ENCODE peak calls at places on chromosomes 4 and X, in seven cellular contexts. One of them, this sample, is unnamed.

GRCh38 chr4:83043801-83044407 is 8.9 kb downstream of the COPS4 start:
- DNase-seq in fibroblast of lung: peak; percentile 65
- DNase-seq in GM23248: peak; percentile 89
- DNase-seq in A549: no peak
- DNase-seq in PC-3: peak; percentile 42
- DNase-seq in neural progenitor cell: no peak
- DNase-seq in OCI-LY7: no peak
- DNase-seq in this sample: no peak

GRCh38 chrX:70054391-70054790 is 4.7 kb upstream of the AWAT2 start:
- DNase-seq in PC-3: no peak
- DNase-seq in fibroblast of lung: no peak
- DNase-seq in OCI-LY7: no peak
- DNase-seq in A549: no peak
- DNase-seq in neural progenitor cell: no peak
- DNase-seq in GM23248: no peak
- DNase-seq in this sample: no peak

GRCh38 chrX:112642349-112642748 is 37.4 kb downstream of the LHFPL1 start:
- DNase-seq in fibroblast of lung: peak; percentile 57
- DNase-seq in GM23248: peak; percentile 63
- DNase-seq in neural progenitor cell: peak; percentile 79
- DNase-seq in A549: peak; percentile 12
- DNase-seq in PC-3: peak; percentile 51
- DNase-seq in OCI-LY7: peak; percentile 44
- DNase-seq in this sample: peak; percentile 74

GRCh38 chrX:151396827-151397740 is at the start of gene VMA21:
- DNase-seq in PC-3: peak; percentile 81
- DNase-seq in fibroblast of lung: peak; percentile 87
- DNase-seq in GM23248: peak; percentile 91
- DNase-seq in neural progenitor cell: peak; percentile 88
- DNase-seq in OCI-LY7: peak; percentile 83
- DNase-seq in A549: peak; percentile 61
- DNase-seq in this sample: peak; percentile 76

GRCh38 chr4:151953286-151953685 is 192.5 kb upstream of the GATB start:
- DNase-seq in A549: no peak
- DNase-seq in OCI-LY7: no peak
- DNase-seq in GM23248: peak; percentile 58
- DNase-seq in fibroblast of lung: no peak
- DNase-seq in PC-3: peak; percentile 9
- DNase-seq in neural progenitor cell: no peak
- DNase-seq in this sample: no peak

GRCh38 chr4:56544573-56545131 is 39.1 kb downstream of the ARL9 start:
- DNase-seq in A549: peak; percentile 46
- DNase-seq in fibroblast of lung: peak; percentile 75
- DNase-seq in neural progenitor cell: peak; percentile 91
- DNase-seq in GM23248: peak; percentile 77
- DNase-seq in PC-3: peak; percentile 95
- DNase-seq in OCI-LY7: peak; percentile 68
- DNase-seq in this sample: peak; percentile 89

GRCh38 chr4:181601118-181601517 is 642.1 kb upstream of the TENM3 start:
- DNase-seq in neural progenitor cell: no peak
- DNase-seq in OCI-LY7: no peak
- DNase-seq in PC-3: no peak
- DNase-seq in GM23248: peak; percentile 4
- DNase-seq in A549: no peak
- DNase-seq in fibroblast of lung: no peak
- DNase-seq in this sample: no peak

GRCh38 chr4:8315343-8316250 is 46.0 kb downstream of the HTRA3 start:
- DNase-seq in fibroblast of lung: peak; percentile 86
- DNase-seq in A549: peak; percentile 60
- DNase-seq in OCI-LY7: peak; percentile 66
- DNase-seq in GM23248: peak; percentile 91
- DNase-seq in PC-3: peak; percentile 80
- DNase-seq in neural progenitor cell: peak; percentile 76
- DNase-seq in this sample: peak; percentile 69

GRCh38 chrX:107775734-107776511 is at the start of gene TSC22D3:
- DNase-seq in GM23248: peak; percentile 82
- DNase-seq in OCI-LY7: peak; percentile 38
- DNase-seq in PC-3: peak; percentile 70
- DNase-seq in neural progenitor cell: peak; percentile 87
- DNase-seq in fibroblast of lung: peak; percentile 79
- DNase-seq in A549: peak; percentile 68
- DNase-seq in this sample: peak; percentile 81

GRCh38 chr4:128159967-128160366 is 98.9 kb downstream of the LARP1B start:
- DNase-seq in fibroblast of lung: peak; percentile 97
- DNase-seq in OCI-LY7: no peak
- DNase-seq in GM23248: peak; percentile 14
- DNase-seq in A549: no peak
- DNase-seq in PC-3: peak; percentile 73
- DNase-seq in neural progenitor cell: no peak
- DNase-seq in this sample: no peak

GRCh38 chrX:11557120-11557519 is 108.6 kb downstream of the ARHGAP6 start:
- DNase-seq in fibroblast of lung: peak; percentile 63
- DNase-seq in neural progenitor cell: no peak
- DNase-seq in PC-3: peak; percentile 88
- DNase-seq in A549: peak; percentile 3
- DNase-seq in GM23248: peak; percentile 77
- DNase-seq in OCI-LY7: no peak
- DNase-seq in this sample: no peak

GRCh38 chr4:127849505-127850234 is 31.0 kb upstream of the PLK4 start:
- DNase-seq in neural progenitor cell: no peak
- DNase-seq in fibroblast of lung: peak; percentile 12
- DNase-seq in A549: no peak
- DNase-seq in OCI-LY7: no peak
- DNase-seq in GM23248: peak; percentile 23
- DNase-seq in PC-3: no peak
- DNase-seq in this sample: no peak

GRCh38 chr4:108143515-108143914 is 25.2 kb downstream of the LEF1 start:
- DNase-seq in fibroblast of lung: no peak
- DNase-seq in OCI-LY7: no peak
- DNase-seq in neural progenitor cell: no peak
- DNase-seq in PC-3: no peak
- DNase-seq in A549: no peak
- DNase-seq in GM23248: no peak
- DNase-seq in this sample: no peak

GRCh38 chrX:39725928-39726619 is 371.7 kb downstream of the BCOR start:
- DNase-seq in A549: no peak
- DNase-seq in fibroblast of lung: peak; percentile 71
- DNase-seq in OCI-LY7: no peak
- DNase-seq in GM23248: peak; percentile 85
- DNase-seq in neural progenitor cell: no peak
- DNase-seq in PC-3: peak; percentile 35
- DNase-seq in this sample: no peak

GRCh38 chr4:107318078-107318477 is 282.0 kb upstream of the DKK2 start:
- DNase-seq in OCI-LY7: no peak
- DNase-seq in neural progenitor cell: no peak
- DNase-seq in fibroblast of lung: no peak
- DNase-seq in GM23248: peak; percentile 44
- DNase-seq in A549: no peak
- DNase-seq in PC-3: no peak
- DNase-seq in this sample: no peak

GRCh38 chr4:22434895-22435294 is 81.0 kb downstream of the ADGRA3 start:
- DNase-seq in fibroblast of lung: peak; percentile 68
- DNase-seq in PC-3: peak; percentile 48
- DNase-seq in GM23248: peak; percentile 55
- DNase-seq in OCI-LY7: peak; percentile 11
- DNase-seq in A549: no peak
- DNase-seq in neural progenitor cell: peak; percentile 75
- DNase-seq in this sample: peak; percentile 65

GRCh38 chr4:69881173-69881773 is 21.3 kb upstream of the SULT1E1 start:
- DNase-seq in A549: peak; percentile 7
- DNase-seq in OCI-LY7: peak; percentile 33
- DNase-seq in neural progenitor cell: peak; percentile 63
- DNase-seq in fibroblast of lung: peak; percentile 77
- DNase-seq in PC-3: peak; percentile 66
- DNase-seq in GM23248: peak; percentile 77
- DNase-seq in this sample: peak; percentile 26

GRCh38 chr4:165715989-165716388 is 157.0 kb upstream of the TLL1 start:
- DNase-seq in PC-3: no peak
- DNase-seq in fibroblast of lung: no peak
- DNase-seq in A549: no peak
- DNase-seq in neural progenitor cell: no peak
- DNase-seq in GM23248: no peak
- DNase-seq in OCI-LY7: no peak
- DNase-seq in this sample: no peak

GRCh38 chr4:79078339-79078738 is 139.1 kb upstream of the PAQR3 start:
- DNase-seq in neural progenitor cell: no peak
- DNase-seq in PC-3: no peak
- DNase-seq in GM23248: no peak
- DNase-seq in A549: no peak
- DNase-seq in fibroblast of lung: no peak
- DNase-seq in OCI-LY7: no peak
- DNase-seq in this sample: no peak

GRCh38 chr4:174107749-174108354 is 175.6 kb downstream of the FBXO8 start:
- DNase-seq in A549: no peak
- DNase-seq in PC-3: no peak
- DNase-seq in OCI-LY7: no peak
- DNase-seq in neural progenitor cell: no peak
- DNase-seq in fibroblast of lung: no peak
- DNase-seq in GM23248: no peak
- DNase-seq in this sample: peak; percentile 38

GRCh38 chr4:87260477-87260876 is 40.1 kb upstream of the KLHL8 start:
- DNase-seq in neural progenitor cell: no peak
- DNase-seq in OCI-LY7: no peak
- DNase-seq in A549: no peak
- DNase-seq in PC-3: peak; percentile 6
- DNase-seq in GM23248: peak; percentile 3
- DNase-seq in fibroblast of lung: no peak
- DNase-seq in this sample: no peak

GRCh38 chrX:142186103-142186502 is 19.0 kb downstream of the MAGEC2 start:
- DNase-seq in OCI-LY7: no peak
- DNase-seq in fibroblast of lung: no peak
- DNase-seq in PC-3: peak; percentile 71
- DNase-seq in GM23248: no peak
- DNase-seq in A549: no peak
- DNase-seq in neural progenitor cell: no peak
- DNase-seq in this sample: no peak

GRCh38 chr4:144174401-144175067 is 34.0 kb upstream of the GYPA start:
- DNase-seq in OCI-LY7: peak; percentile 54
- DNase-seq in neural progenitor cell: peak; percentile 67
- DNase-seq in PC-3: peak; percentile 81
- DNase-seq in fibroblast of lung: peak; percentile 76
- DNase-seq in GM23248: peak; percentile 77
- DNase-seq in A549: peak; percentile 1
- DNase-seq in this sample: no peak

DNA sequence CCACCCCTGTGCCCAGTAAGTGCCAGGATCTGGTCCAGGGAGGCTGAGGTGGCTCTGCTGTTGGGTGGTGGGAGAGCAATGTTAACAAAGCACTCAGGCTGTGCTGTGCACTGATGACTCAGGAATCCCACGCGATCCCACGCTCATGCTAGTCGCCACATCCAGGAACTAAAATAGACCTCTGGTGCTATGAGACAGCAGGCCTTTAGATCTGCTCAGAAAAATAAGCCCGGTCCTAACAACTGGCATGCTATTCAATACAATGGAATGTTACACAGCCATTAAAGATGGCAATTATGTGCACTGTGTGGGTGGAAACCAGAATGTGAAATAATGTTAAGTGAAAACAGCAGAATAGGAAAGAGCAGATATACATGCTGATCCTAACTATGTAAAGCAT is 26.0 kb downstream of the ARL13A start:
- DNase-seq in fibroblast of lung: peak; percentile 56
- DNase-seq in neural progenitor cell: no peak
- DNase-seq in PC-3: peak; percentile 41
- DNase-seq in OCI-LY7: no peak
- DNase-seq in GM23248: peak; percentile 88
- DNase-seq in A549: no peak
- DNase-seq in this sample: no peak
- H3K4me2 ChIP-seq in fibroblast of lung: no peak overlapping the region
- H3K4me2 ChIP-seq in neural progenitor cell: no peak overlapping the region
- H3K4me2 ChIP-seq in PC-3: no peak overlapping the region
- H3K4me2 ChIP-seq in OCI-LY7: no peak overlapping the region
- H3K4me2 ChIP-seq in GM23248: peak overlapping the region; percentile 7
- H3K4me2 ChIP-seq in A549: no peak overlapping the region
- H3K4me2 ChIP-seq in this sample: no peak overlapping the region

GRCh38 chr4:170091069-170091696 is 1.4 kb upstream of the AADAT start:
- DNase-seq in A549: no peak
- DNase-seq in GM23248: no peak
- DNase-seq in PC-3: no peak
- DNase-seq in neural progenitor cell: no peak
- DNase-seq in fibroblast of lung: no peak
- DNase-seq in OCI-LY7: no peak
- DNase-seq in this sample: peak; percentile 66
- H3K4me2 ChIP-seq in A549: no peak overlapping the region
- H3K4me2 ChIP-seq in GM23248: no peak overlapping the region
- H3K4me2 ChIP-seq in PC-3: peak overlapping the region; percentile 95
- H3K4me2 ChIP-seq in neural progenitor cell: no peak overlapping the region
- H3K4me2 ChIP-seq in fibroblast of lung: no peak overlapping the region
- H3K4me2 ChIP-seq in OCI-LY7: no peak overlapping the region
- H3K4me2 ChIP-seq in this sample: peak overlapping the region; percentile 76

GRCh38 chr4:103445377-103445776 is 247.2 kb upstream of the CENPE start:
- DNase-seq in A549: no peak
- DNase-seq in OCI-LY7: no peak
- DNase-seq in GM23248: no peak
- DNase-seq in PC-3: no peak
- DNase-seq in fibroblast of lung: no peak
- DNase-seq in neural progenitor cell: no peak
- DNase-seq in this sample: no peak

GRCh38 chr4:103449285-103449684 is 251.1 kb upstream of the CENPE start:
- DNase-seq in neural progenitor cell: no peak
- DNase-seq in PC-3: no peak
- DNase-seq in A549: no peak
- DNase-seq in fibroblast of lung: no peak
- DNase-seq in OCI-LY7: no peak
- DNase-seq in GM23248: no peak
- DNase-seq in this sample: no peak

DNA sequence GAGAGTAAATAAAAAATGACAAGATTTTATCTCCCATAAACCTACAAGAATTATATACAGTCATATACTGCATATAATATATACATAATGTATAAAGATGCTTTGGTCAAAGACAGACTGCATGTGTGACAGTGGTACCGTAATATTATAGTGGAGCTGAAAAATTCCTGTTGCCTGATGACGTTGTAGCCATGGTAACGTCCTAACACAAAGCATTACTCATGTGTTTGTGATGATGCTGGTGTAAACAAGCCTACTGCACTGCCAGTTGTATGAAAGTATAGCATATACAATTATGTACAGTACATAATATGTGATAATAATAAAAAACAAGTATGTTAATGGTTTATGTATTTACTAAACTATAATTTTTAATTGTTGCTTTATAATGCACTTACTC is 245.2 kb upstream of the CENPE start:
- DNase-seq in neural progenitor cell: no peak
- DNase-seq in OCI-LY7: no peak
- DNase-seq in GM23248: peak; percentile 51
- DNase-seq in PC-3: peak; percentile 40
- DNase-seq in A549: no peak
- DNase-seq in fibroblast of lung: no peak
- DNase-seq in this sample: no peak
- H3K4me2 ChIP-seq in neural progenitor cell: no peak overlapping the region
- H3K4me2 ChIP-seq in OCI-LY7: no peak overlapping the region
- H3K4me2 ChIP-seq in GM23248: no peak overlapping the region
- H3K4me2 ChIP-seq in PC-3: no peak overlapping the region
- H3K4me2 ChIP-seq in A549: no peak overlapping the region
- H3K4me2 ChIP-seq in fibroblast of lung: no peak overlapping the region
- H3K4me2 ChIP-seq in this sample: no peak overlapping the region

DNA sequence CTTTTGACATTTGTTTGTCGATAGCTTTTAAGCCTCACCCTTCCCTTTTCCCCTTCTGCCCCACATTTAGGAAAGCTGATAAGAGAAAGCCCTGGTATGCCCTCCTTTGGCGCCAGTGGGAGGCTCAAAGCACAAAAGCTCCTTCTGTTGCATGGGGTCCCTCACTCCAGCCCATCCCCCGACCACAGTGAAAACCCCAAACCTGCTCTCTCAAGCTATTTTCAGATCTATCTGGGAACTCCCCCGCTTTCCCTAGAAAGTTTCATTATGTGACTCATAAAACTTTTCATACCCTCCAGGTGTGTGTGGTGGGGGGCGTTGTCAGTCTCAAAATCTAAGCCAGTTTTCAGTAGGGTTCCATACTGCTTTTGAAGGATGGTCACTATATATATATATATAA is 259.0 kb upstream of the PCDH7 start:
- DNase-seq in A549: no peak
- DNase-seq in GM23248: no peak
- DNase-seq in OCI-LY7: no peak
- DNase-seq in PC-3: no peak
- DNase-seq in fibroblast of lung: no peak
- DNase-seq in neural progenitor cell: peak; percentile 51
- DNase-seq in this sample: peak; percentile 31
- H3K4me2 ChIP-seq in A549: no peak overlapping the region
- H3K4me2 ChIP-seq in GM23248: no peak overlapping the region
- H3K4me2 ChIP-seq in OCI-LY7: no peak overlapping the region
- H3K4me2 ChIP-seq in PC-3: no peak overlapping the region
- H3K4me2 ChIP-seq in fibroblast of lung: no peak overlapping the region
- H3K4me2 ChIP-seq in neural progenitor cell: peak overlapping the region; percentile 47
- H3K4me2 ChIP-seq in this sample: no peak overlapping the region